ENCODE peak calls at places on chromosomes 4 and X, in five cellular contexts. R is H1, P is A549, X is HCT116, Z is SK-N-SH. H is an unnamed sample.

GRCh38 chr4:76108467-76109181 is 34.1 kb downstream of the ART3 start:
- DNase-seq in R (no peak), P (no peak), X (no peak), Z (peak; percentile 10), H (no peak)

GRCh38 chrX:77003956-77004355 is 443.2 kb upstream of the FGF16 start:
- DNase-seq in P (no peak), R (no peak), X (no peak), Z (no peak), H (no peak)

GRCh38 chr4:112982677-112983076 is 66.8 kb upstream of the ANK2 start:
- DNase-seq in R (no peak), Z (no peak), X (no peak), P (no peak), H (no peak)

GRCh38 chr4:150126880-150127236 is 48.6 kb downstream of the DCLK2 start:
- DNase-seq in Z (no peak), R (no peak), P (no peak), X (no peak), H (peak; percentile 37)

GRCh38 chrX:64662876-64663275 is 267.6 kb upstream of the MTMR8 start:
- DNase-seq in Z (no peak), X (no peak), P (no peak), R (no peak), H (no peak)

GRCh38 chr4:7971159-7971631 is 31.5 kb upstream of the AFAP1 start:
- DNase-seq in P (no peak), X (no peak), Z (peak; percentile 39), R (no peak), H (no peak)

GRCh38 chr4:109631709-109632108 is 71.5 kb downstream of the CASP6 start:
- DNase-seq in P (peak; percentile 13), X (no peak), R (no peak), Z (no peak), H (no peak)

GRCh38 chr4:107423677-107424405 is 296.2 kb downstream of the PAPSS1 start:
- DNase-seq in R (no peak), P (no peak), X (no peak), Z (no peak), H (no peak)

GRCh38 chr4:167903291-167903721 is 189.0 kb upstream of the ANXA10 start:
- DNase-seq in R (no peak), X (no peak), P (peak; percentile 1), Z (no peak), H (peak; percentile 81)

GRCh38 chrX:114162068-114162735 is 421.7 kb upstream of the HTR2C start:
- DNase-seq in Z (no peak), X (no peak), R (peak; percentile 69), P (no peak), H (no peak)

GRCh38 chr4:112857461-112857860 is 192.0 kb upstream of the ANK2 start:
- DNase-seq in R (no peak), Z (no peak), X (peak; percentile 48), P (peak; percentile 7), H (peak; percentile 24)

GRCh38 chr4:52824270-52824602 is 37.9 kb upstream of the RASL11B start:
- DNase-seq in P (no peak), R (no peak), X (no peak), Z (no peak), H (no peak)

GRCh38 chrX:9785944-9786741 is at the start of gene SHROOM2:
- DNase-seq in X (no peak), P (no peak), Z (peak; percentile 72), R (peak; percentile 57), H (no peak)

GRCh38 chr4:151389316-151389715 is 19.7 kb upstream of the FHIP1A start:
- DNase-seq in Z (no peak), R (no peak), X (no peak), P (no peak), H (no peak)

GRCh38 chr4:139800082-139800481 is 134.5 kb downstream of the MGST2 start:
- DNase-seq in X (no peak), P (no peak), Z (no peak), R (no peak), H (no peak)

GRCh38 chrX:10755477-10756334 is 135.3 kb upstream of the MID1 start:
- DNase-seq in P (peak; percentile 39), R (no peak), X (no peak), Z (no peak), H (peak; percentile 58)

GRCh38 chr4:139814285-139815015 is 148.8 kb downstream of the MGST2 start:
- DNase-seq in X (no peak), Z (no peak), P (no peak), R (no peak), H (peak; percentile 31)

GRCh38 chr4:25830545-25830944 is 32.2 kb downstream of the SEL1L3 start:
- DNase-seq in P (no peak), R (no peak), Z (no peak), X (no peak), H (no peak)

DNA sequence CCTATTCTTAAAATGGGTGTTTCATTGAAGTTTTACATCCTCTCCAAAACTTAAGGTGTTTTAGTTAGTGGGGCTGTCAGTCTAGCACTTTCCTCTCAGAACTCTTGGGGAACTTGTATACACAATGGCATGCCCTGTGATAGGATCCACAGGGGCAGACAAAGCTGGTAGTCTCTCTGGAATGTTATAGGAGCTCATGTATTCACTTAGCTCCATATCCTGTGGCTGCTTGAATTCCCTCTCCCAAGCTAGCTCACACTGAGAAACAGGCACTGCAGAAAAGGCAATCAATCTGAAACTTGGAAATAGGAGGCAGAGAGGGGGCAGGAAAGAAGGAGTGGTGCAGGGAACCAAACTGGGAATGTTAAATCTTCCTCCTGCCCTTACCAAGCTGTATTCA is 26.3 kb upstream of the ARMCX2 start:
- DNase-seq in X (no peak), P (no peak), R (no peak), Z (no peak), H (peak; percentile 34)
- H3K4me2 ChIP-seq in X (no peak overlapping the region), P (no peak overlapping the region), R (no peak overlapping the region), Z (no peak overlapping the region), H (no peak overlapping the region)

GRCh38 chr4:120557372-120557771 is 365.2 kb downstream of the PRDM5 start:
- DNase-seq in X (peak; percentile 18), P (no peak), R (no peak), Z (no peak), H (no peak)

GRCh38 chr4:120554086-120554485 is 368.4 kb downstream of the PRDM5 start:
- DNase-seq in R (no peak), P (no peak), Z (no peak), X (peak; percentile 4), H (no peak)

GRCh38 chr4:120555058-120555457 is 367.5 kb downstream of the PRDM5 start:
- DNase-seq in P (no peak), X (no peak), Z (no peak), R (no peak), H (no peak)
- TF ChIP-seq MAX in P (no peak), X (no peak), Z (no peak), R (no peak), H (no peak)

DNA sequence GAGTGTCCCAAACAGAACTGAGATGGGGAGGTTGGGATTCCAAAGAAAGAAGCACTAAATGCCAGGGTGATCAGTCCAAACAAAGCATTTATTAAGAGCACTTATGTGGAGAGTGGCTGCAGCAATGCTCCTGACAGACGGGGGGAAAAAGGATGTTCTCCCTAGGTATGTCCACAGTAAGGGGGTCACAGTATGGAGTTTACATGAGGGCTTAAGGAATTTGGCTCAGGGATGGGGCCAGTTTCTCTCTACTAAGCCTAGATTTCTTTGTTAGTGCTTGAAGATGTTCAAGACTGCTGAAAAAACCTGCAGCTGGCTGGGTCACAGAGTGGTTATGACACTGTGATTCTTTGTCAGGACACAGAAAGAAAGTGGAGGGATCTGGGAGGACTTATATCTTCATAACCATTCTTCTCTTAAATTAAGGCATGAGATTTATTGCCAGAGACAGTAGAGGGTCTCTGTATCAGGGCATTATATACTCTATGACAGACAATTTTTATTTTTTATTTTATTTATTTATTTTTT is 1468.0 kb downstream of the C4orf33 start:
- DNase-seq in R (no peak), P (peak; percentile 0), Z (no peak), X (no peak), H (no peak)
- H3K4me2 ChIP-seq in R (peak overlapping the region; percentile 26), P (peak overlapping the region; percentile 88), Z (peak overlapping the region; percentile 85), X (peak overlapping the region; percentile 86), H (peak overlapping the region; percentile 84)

GRCh38 chr4:184475096-184475461 is 729 bp upstream of the IRF2 start:
- DNase-seq in X (no peak), Z (peak; percentile 61), P (peak; percentile 28), R (no peak), H (peak; percentile 54)

GRCh38 chr4:184473265-184473514 is 1.2 kb downstream of the IRF2 start:
- DNase-seq in R (peak; percentile 55), Z (no peak), X (no peak), P (no peak), H (no peak)

GRCh38 chr4:184474261-184475095 is at the start of gene IRF2:
- DNase-seq in P (peak; percentile 81), X (peak; percentile 71), R (peak; percentile 84), Z (peak; percentile 99), H (peak; percentile 98)

GRCh38 chr4:184472540-184473264 is 1.6 kb downstream of the IRF2 start:
- DNase-seq in X (no peak), Z (peak; percentile 87), R (peak; percentile 86), P (peak; percentile 58), H (peak; percentile 75)

DNA sequence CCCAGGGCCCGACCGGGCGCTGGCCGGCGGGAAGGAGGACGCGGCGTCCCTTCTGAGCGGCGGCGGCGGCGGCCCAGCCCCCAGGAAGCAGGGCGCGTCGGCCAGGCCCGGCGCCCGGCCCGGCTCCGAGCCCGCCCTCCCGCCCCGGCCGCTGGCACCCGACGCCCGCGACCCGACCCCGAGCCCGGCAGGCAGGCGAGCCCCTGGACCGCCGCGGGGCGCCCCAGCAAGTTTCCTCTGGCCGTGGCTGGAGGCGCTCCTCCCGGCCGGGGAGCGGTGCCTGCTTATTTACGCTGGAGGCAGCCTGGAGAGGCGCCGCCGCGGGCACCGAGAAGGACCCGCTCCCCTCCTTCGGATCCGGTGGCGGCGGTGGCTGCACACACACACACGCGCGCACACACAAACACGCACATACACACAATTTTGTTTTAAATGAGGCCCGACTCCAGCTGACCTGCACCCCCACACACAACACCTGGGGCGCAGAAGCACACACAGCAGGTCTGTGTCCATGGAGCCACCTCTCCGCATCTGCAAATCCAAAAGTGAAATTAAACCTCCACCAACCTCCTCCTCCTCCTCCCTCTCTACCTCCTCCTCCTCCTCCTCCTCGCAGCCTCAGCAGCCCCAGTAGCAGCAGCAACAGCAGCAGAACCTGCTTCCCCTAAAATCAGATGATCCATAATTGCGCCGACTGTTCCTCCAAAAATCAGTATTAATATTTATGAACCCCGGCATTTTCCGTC is 662 bp downstream of the IRF2 start:
- DNase-seq in Z (peak; percentile 71), P (peak; percentile 24), R (peak; percentile 67), X (no peak), H (no peak)
- TF ChIP-seq MAX in Z (no peak), P (no peak), R (no peak), X (no peak), H (no peak)

H was measured in endothelial cell of umbilical vein.